ENCODE peak calls at places on chromosomes 2 and 18, in eight cellular contexts. L is ovary, O is neural progenitor cell, Q is body of pancreas, S is PC-9, U is bronchial epithelial cell, J is endothelial cell of umbilical vein, W is cardiac muscle cell. G is an unnamed sample.
A peak's percentile ranks its signal among the peaks of the same experiment; 100 is the strongest.

GRCh38 chr2:196939381-196939780 is 12.9 kb upstream of the PGAP1 start:
- DNase-seq in L (no peak), O (no peak), Q (peak; percentile 64), S (no peak), U (peak; percentile 71), J (no peak), W (peak; percentile 37), G (no peak)

GRCh38 chr2:191875859-191876258 is 29.0 kb upstream of the CAVIN2 start:
- DNase-seq in L (no peak), O (no peak), Q (no peak), S (no peak), U (no peak), J (no peak), W (no peak), G (no peak)

GRCh38 chr2:86617738-86618137 is 5.9 kb downstream of the RNF103 start:
- DNase-seq in L (no peak), O (no peak), Q (no peak), S (no peak), U (no peak), J (no peak), W (no peak), G (no peak)

GRCh38 chr2:233572468-233572867 is 5.9 kb upstream of the USP40 start:
- DNase-seq in L (no peak), O (no peak), Q (no peak), S (no peak), U (no peak), J (no peak), W (no peak), G (no peak)

GRCh38 chr18:79697178-79697577 is 17.6 kb downstream of the CTDP1 start:
- DNase-seq in L (no peak), O (no peak), Q (no peak), S (no peak), U (no peak), J (no peak), W (no peak), G (no peak)

GRCh38 chr2:44009136-44009744 is 13.5 kb upstream of the LRPPRC start:
- DNase-seq in L (no peak), O (no peak), Q (no peak), S (no peak), U (no peak), J (no peak), W (no peak), G (no peak)

GRCh38 chr2:52404866-52405265 is 1362.7 kb upstream of the CHAC2 start:
- DNase-seq in L (no peak), O (no peak), Q (no peak), S (no peak), U (no peak), J (no peak), W (no peak), G (no peak)

GRCh38 chr2:135845997-135846396 is 9.0 kb upstream of the LCT start:
- DNase-seq in L (no peak), O (no peak), Q (no peak), S (no peak), U (no peak), J (no peak), W (no peak), G (no peak)

GRCh38 chr18:9825571-9826073 is 60.2 kb upstream of the TXNDC2 start:
- DNase-seq in L (no peak), O (no peak), Q (no peak), S (peak; percentile 76), U (peak; percentile 89), J (peak; percentile 80), W (peak; percentile 95), G (peak; percentile 60)

GRCh38 chr2:68356599-68357239 is 8.4 kb upstream of the PLEK start:
- DNase-seq in L (no peak), O (no peak), Q (no peak), S (no peak), U (no peak), J (no peak), W (no peak), G (no peak)

GRCh38 chr2:68362069-68362468 is 3.0 kb upstream of the PLEK start:
- DNase-seq in L (peak; percentile 59), O (peak; percentile 81), Q (peak; percentile 78), S (peak; percentile 33), U (peak; percentile 58), J (peak; percentile 58), W (peak; percentile 83), G (no peak)

GRCh38 chr2:68352651-68353386 is 12.3 kb upstream of the PLEK start:
- DNase-seq in L (no peak), O (no peak), Q (no peak), S (no peak), U (peak; percentile 82), J (no peak), W (peak; percentile 26), G (no peak)

GRCh38 chr2:68359889-68360288 is 5.2 kb upstream of the PLEK start:
- DNase-seq in L (no peak), O (no peak), Q (no peak), S (no peak), U (no peak), J (no peak), W (no peak), G (no peak)

GRCh38 chr2:68357608-68358337 is 7.3 kb upstream of the PLEK start:
- DNase-seq in L (no peak), O (peak; percentile 73), Q (peak; percentile 63), S (peak; percentile 26), U (peak; percentile 66), J (peak; percentile 57), W (peak; percentile 85), G (no peak)
- TF ChIP-seq CTCF in L (no peak), O (peak; percentile 60), Q (no peak), S (peak; percentile 63), U (peak; percentile 76), J (peak; percentile 57), W (peak; percentile 84), G (peak; percentile 30)

DNA sequence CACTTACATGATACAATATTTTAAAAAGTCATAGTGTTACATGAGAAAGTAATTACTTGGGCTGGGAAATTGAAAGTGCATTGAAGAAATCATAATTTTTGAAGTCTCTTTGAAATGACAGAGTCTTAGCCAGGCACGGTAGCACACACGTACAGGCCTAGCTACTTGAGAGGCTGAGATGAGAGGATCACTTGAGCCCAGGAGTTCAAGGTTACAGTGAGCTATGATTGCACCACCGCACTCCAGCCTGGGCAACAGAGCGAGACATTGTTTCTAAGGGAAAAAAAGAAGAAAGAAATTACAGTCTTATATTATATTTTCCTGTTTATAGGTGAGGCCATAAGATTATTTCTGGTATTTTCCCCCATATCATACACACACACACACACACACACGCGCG is 9.2 kb upstream of the IAH1 start:
- DNase-seq in L (no peak), O (no peak), Q (no peak), S (no peak), U (no peak), J (no peak), W (no peak), G (no peak)
- H3K4me3 ChIP-seq in L (no peak overlapping the region), O (no peak overlapping the region), Q (no peak overlapping the region), S (no peak overlapping the region), U (no peak overlapping the region), J (no peak overlapping the region), W (no peak overlapping the region), G (no peak overlapping the region)

GRCh38 chr2:149089068-149089467 is 50.6 kb downstream of the LYPD6B start:
- DNase-seq in L (no peak), O (no peak), Q (no peak), S (no peak), U (peak; percentile 44), J (no peak), W (no peak), G (no peak)

GRCh38 chr2:149082781-149083180 is 44.3 kb downstream of the LYPD6B start:
- DNase-seq in L (no peak), O (peak; percentile 28), Q (no peak), S (peak; percentile 33), U (no peak), J (no peak), W (no peak), G (no peak)

GRCh38 chr2:149090706-149091105 is 52.2 kb downstream of the LYPD6B start:
- DNase-seq in L (no peak), O (no peak), Q (no peak), S (no peak), U (no peak), J (no peak), W (no peak), G (no peak)

GRCh38 chr2:149084924-149085795 is 46.7 kb downstream of the LYPD6B start:
- DNase-seq in L (no peak), O (no peak), Q (no peak), S (no peak), U (no peak), J (no peak), W (peak; percentile 27), G (no peak)

GRCh38 chr2:149087751-149088150 is 49.3 kb downstream of the LYPD6B start:
- DNase-seq in L (no peak), O (no peak), Q (no peak), S (no peak), U (peak; percentile 18), J (peak; percentile 4), W (peak; percentile 8), G (no peak)
- TF ChIP-seq CTCF in L (no peak), O (peak; percentile 46), Q (peak; percentile 10), S (peak; percentile 49), U (peak; percentile 58), J (peak; percentile 48), W (peak; percentile 33), G (peak; percentile 36)

GRCh38 chr2:239161711-239162140 is 239.1 kb downstream of the HDAC4 start:
- DNase-seq in L (peak; percentile 10), O (no peak), Q (no peak), S (no peak), U (no peak), J (no peak), W (no peak), G (no peak)

GRCh38 chr2:239159476-239159911 is 241.3 kb downstream of the HDAC4 start:
- DNase-seq in L (peak; percentile 11), O (no peak), Q (no peak), S (no peak), U (no peak), J (no peak), W (no peak), G (no peak)

GRCh38 chr2:239162141-239162821 is 238.5 kb downstream of the HDAC4 start:
- DNase-seq in L (peak; percentile 15), O (no peak), Q (no peak), S (no peak), U (no peak), J (no peak), W (no peak), G (no peak)

GRCh38 chr2:239158641-239159475 is 242.0 kb downstream of the HDAC4 start:
- DNase-seq in L (peak; percentile 12), O (peak; percentile 18), Q (no peak), S (no peak), U (no peak), J (no peak), W (no peak), G (no peak)

DNA sequence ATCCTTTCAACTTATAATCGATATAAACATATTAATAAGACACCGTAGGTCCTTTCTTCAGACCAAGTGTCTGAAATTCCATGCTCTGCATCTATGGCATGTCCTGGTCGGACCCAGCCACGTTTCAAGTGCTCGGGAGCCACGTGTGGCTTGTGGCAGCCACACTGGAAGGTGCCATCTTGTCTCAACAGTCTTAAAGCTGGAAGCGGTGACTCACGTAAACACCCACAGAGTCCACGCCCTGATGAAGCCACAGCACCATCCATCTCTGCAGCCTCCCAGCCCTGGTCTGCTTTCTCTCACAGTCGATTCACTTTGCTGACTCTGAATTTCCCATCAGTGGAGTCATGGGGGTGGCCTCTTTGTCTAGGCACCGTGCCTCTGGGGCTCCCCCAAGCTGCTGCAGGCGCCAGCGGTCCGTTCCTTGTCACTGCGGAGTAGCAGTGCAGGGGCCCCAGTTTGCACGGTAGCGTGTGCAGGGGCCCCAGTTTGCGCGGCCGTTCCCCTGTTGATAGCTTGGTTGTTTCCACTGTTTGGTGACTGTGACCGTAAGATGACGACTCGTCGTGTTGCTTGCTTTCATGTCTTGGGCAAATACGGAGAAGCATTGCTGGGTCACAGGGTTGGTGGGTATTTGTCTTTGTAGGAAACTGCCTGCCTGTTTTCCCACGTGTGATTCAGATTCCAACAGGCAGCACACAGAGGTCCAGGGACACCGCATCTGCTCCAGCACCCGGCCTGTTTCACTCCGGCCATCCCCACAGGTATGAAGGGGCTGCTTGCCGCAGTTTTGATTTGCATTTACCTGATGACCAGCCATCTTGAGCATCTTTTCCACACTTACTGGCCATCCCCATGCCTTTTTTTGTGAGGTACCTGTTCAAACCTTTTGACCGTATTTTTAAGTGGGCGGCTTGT is 240.3 kb downstream of the HDAC4 start:
- DNase-seq in L (peak; percentile 7), O (no peak), Q (no peak), S (no peak), U (no peak), J (no peak), W (no peak), G (no peak)
- H3K4me3 ChIP-seq in L (no peak overlapping the region), O (no peak overlapping the region), Q (no peak overlapping the region), S (no peak overlapping the region), U (no peak overlapping the region), J (no peak overlapping the region), W (no peak overlapping the region), G (no peak overlapping the region)

G was measured in kidney epithelial cell.